ENCODE peak calls at places on chromosomes 13 and 19, in six cellular contexts. E is BE2C, V is suprapubic skin, D is K562, S is ascending aorta, T is cardiac muscle cell. J is an unnamed sample.

GRCh38 chr13:40254394-40254793 is 412.0 kb downstream of the FOXO1 start:
- DNase-seq in E (no peak), V (no peak), T (no peak), D (no peak), S (no peak), J (no peak)

GRCh38 chr19:54188224-54188871 is 1.0 kb downstream of the MBOAT7 start:
- DNase-seq in V (no peak), S (no peak), D (peak; percentile 72), T (peak; percentile 50), E (no peak), J (no peak)

GRCh38 chr19:10333758-10334339 is 520 bp upstream of the RAVER1 start:
- DNase-seq in T (no peak), E (no peak), V (no peak), S (no peak), D (no peak), J (no peak)

GRCh38 chr19:13031917-13032623 is 36.8 kb downstream of the NFIX start:
- DNase-seq in E (no peak), V (no peak), S (no peak), D (no peak), T (no peak), J (no peak)

GRCh38 chr19:18841400-18841799 is 9.6 kb downstream of the UPF1 start:
- DNase-seq in T (no peak), E (no peak), D (no peak), S (no peak), V (no peak), J (no peak)

GRCh38 chr13:49220856-49221614 is 897 bp downstream of the MLNR start:
- DNase-seq in S (no peak), D (no peak), E (no peak), V (no peak), T (no peak), J (peak; percentile 68)

GRCh38 chr13:63731896-63732295 is 2316.2 kb upstream of the PCDH20 start:
- DNase-seq in T (no peak), E (no peak), S (no peak), V (no peak), D (no peak), J (no peak)

GRCh38 chr19:19817357-19817756 is 4.2 kb downstream of the ZNF506 start:
- DNase-seq in E (no peak), D (no peak), T (no peak), S (no peak), V (no peak), J (no peak)

GRCh38 chr13:110044521-110045200 is 258.3 kb upstream of the IRS2 start:
- DNase-seq in V (no peak), T (peak; percentile 47), S (no peak), E (no peak), D (no peak), J (no peak)

GRCh38 chr19:30861896-30862295 is 487.3 kb downstream of the TSHZ3 start:
- DNase-seq in T (no peak), V (no peak), D (no peak), S (no peak), E (no peak), J (no peak)

GRCh38 chr13:106566682-106567420 is 1.1 kb downstream of the ARGLU1 start:
- DNase-seq in T (peak; percentile 71), E (peak; percentile 68), D (no peak), V (no peak), S (peak; percentile 19), J (peak; percentile 71)

GRCh38 chr19:4748589-4748988 is 24.9 kb upstream of the DPP9 start:
- DNase-seq in T (no peak), S (no peak), V (no peak), E (no peak), D (no peak), J (no peak)

GRCh38 chr19:4754248-4754647 is 30.6 kb upstream of the DPP9 start:
- DNase-seq in S (no peak), V (no peak), D (peak; percentile 12), T (peak; percentile 28), E (no peak), J (no peak)

GRCh38 chr19:4745986-4746385 is 22.3 kb upstream of the DPP9 start:
- DNase-seq in V (no peak), D (no peak), T (no peak), S (no peak), E (no peak), J (no peak)

GRCh38 chr19:4748185-4748584 is 24.5 kb upstream of the DPP9 start:
- DNase-seq in T (no peak), E (no peak), V (no peak), D (peak; percentile 4), S (no peak), J (no peak)

GRCh38 chr19:4749870-4750269 is 26.2 kb upstream of the DPP9 start:
- DNase-seq in T (no peak), D (peak; percentile 4), S (no peak), E (peak; percentile 42), V (no peak), J (no peak)
- TF ChIP-seq CTCF in T (no peak), D (no peak), S (no peak), E (no peak), V (no peak), J (no peak)

DNA sequence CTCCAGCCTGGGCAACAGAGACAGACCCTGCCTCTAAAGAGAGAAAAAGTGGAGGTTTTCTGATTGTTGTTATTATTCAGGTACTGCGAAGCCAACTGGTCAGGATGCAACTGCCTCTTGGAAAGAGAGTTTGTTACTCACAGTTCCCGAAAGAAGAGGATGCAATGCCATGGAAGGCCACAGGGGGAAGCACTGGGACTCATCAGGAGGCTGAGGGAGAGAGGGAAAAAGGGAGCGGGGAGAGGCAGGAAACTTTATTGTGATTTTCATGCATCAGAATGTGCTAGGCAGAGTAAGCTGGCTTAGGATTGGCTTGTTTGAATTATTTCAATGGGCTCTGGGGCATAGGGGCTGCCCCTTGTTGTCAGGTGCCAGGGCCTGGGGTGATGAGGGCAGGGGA is 27.6 kb downstream of the MYO9B start:
- DNase-seq in S (no peak), V (no peak), E (no peak), D (peak; percentile 56), T (peak; percentile 59), J (no peak)
- TF ChIP-seq CTCF in S (peak; percentile 41), V (peak; percentile 36), E (peak; percentile 68), D (peak; percentile 52), T (peak; percentile 67), J (peak; percentile 56)

DNA sequence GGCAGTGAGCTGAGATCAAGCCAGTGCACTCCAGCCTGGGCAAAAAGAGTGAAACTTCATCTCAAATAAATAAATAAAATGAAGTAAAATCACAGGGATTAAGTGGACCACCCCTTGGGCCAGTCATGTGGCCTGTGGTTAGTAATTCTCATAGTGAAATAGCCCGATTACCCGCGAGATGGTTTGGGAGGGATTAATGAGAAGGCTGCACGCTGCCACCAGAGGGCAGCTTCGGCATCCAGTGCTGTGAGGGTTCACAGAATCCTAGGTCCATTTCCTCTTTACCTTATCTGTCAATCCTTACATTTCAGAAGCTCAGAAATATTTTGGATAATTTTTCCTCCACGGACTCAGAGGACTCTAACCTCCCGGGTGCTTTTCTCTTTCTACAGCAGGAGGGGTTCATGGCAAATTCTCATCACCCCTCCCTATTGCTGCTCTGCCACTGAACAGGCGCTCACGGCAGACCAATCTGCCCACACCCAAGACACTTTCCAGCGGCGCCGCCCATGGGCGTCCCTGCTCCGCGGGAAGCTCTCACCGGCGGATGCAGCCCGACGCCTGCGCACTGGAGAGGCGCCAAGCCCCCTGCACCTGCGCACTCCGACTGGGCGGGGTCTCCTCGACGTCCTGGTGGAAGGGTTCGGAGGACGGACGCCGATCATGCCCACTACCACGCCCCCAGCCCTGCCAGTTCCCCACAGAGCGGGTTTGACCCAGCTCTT is 11.0 kb downstream of the ZNF835 start:
- DNase-seq in D (no peak), E (no peak), V (no peak), T (no peak), S (no peak), J (no peak)
- TF ChIP-seq CTCF in D (no peak), E (peak; percentile 25), V (no peak), T (no peak), S (no peak), J (no peak)

DNA sequence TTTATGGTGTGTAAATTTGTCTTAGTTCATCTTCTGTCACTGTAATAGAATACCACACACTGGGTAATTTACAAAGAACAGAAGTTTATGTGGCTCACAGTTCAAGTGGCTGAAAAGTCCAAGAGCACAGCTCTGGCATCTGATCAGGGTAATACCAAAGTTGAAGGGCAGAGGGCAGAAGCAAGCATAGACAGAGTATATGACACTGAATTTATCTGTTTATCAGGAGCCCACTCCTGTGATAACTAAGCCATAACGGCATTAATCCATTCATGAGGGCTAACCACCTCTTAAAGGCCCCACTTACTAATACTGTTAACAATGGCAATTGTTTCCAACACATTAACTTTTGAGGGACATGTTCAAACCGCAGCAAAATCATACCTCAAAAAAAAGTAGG is 4.0 kb upstream of the RFXAP start:
- DNase-seq in S (no peak), E (peak; percentile 26), T (no peak), V (no peak), D (peak; percentile 14), J (no peak)
- TF ChIP-seq CTCF in S (peak; percentile 8), E (peak; percentile 63), T (peak; percentile 30), V (peak; percentile 19), D (peak; percentile 10), J (peak; percentile 25)

DNA sequence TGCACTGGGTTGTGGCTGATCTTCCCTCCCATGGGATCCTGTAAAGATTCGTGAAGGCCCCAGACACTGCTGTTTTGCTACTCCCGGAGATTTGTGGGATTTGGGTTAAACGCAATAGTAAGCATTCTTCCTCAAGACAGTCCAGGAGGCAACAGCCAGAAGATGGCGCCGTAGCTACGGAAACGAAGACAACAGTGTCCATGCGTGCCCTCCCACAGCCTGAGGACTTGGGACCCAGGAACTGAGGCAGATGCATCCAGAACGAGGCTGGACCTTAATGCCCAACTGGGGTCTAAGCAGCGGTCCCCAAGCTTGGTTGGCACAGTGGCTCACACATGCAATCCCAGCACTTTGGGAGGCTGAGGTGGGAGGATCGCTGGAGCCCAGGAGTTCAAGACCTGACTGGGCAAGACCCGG is 57.6 kb upstream of the ZNF507 start:
- DNase-seq in E (peak; percentile 65), D (peak; percentile 28), T (peak; percentile 91), V (peak; percentile 75), S (no peak), J (no peak)
- TF ChIP-seq CTCF in E (peak; percentile 65), D (peak; percentile 71), T (peak; percentile 70), V (peak; percentile 23), S (peak; percentile 30), J (no peak)

DNA sequence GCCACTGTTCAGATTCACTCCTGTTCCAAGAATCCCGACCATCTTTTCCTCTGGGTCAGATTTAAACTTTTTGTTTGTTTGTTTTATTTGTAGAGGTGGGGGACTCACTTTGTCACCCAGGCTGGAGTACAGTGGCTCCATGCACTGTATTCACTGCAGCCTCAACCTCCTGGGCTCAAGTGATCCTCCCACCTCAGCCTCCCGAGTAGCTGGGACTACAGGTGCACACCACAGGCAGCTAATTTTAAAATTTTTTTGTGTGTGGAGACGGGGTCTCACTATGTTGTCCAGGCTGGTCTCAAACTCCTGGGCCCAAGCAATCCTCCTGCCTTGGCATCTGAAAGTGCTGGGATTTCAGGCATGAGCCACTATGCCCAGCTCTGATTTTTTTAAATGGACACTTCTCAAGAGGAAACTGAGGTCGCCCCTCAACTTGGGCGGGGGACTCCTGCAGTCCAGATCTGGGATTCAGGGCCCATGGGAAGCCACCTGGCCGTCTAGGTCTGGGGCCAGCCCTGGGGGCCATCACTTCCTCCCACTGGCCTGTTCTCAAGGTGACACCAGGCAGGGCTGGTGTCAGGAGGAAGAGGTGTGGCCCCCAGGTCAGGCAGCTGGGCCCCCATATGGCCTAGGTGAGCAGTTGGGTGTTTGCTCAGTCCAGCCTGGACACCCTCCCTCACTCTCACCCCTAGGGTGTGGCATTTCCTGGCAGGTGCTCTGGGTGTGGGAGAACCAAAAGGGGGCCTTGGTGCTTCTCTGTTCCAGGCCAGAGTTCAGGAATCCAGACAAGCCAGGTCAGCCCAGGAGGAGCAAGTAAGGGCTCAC is 1.3 kb downstream of the B3GNT3 start:
- DNase-seq in D (no peak), T (no peak), S (no peak), V (no peak), E (no peak), J (no peak)
- TF ChIP-seq CTCF in D (no peak), T (no peak), S (no peak), V (no peak), E (no peak), J (no peak)

GRCh38 chr13:62085832-62086231 is 670.2 kb upstream of the PCDH20 start:
- DNase-seq in T (no peak), S (no peak), V (no peak), E (no peak), D (no peak), J (no peak)
- TF ChIP-seq CTCF in T (no peak), S (no peak), V (no peak), E (no peak), D (no peak), J (no peak)